ENCODE peak calls at places on chromosomes 4 and X, in eight cellular contexts. One of them, this sample, is unnamed.

GRCh38 chr4:39732728-39733127 is 34.8 kb downstream of the UBE2K start:
- DNase-seq in A673: peak; percentile 57
- DNase-seq in fibroblast of mammary gland: peak; percentile 89
- DNase-seq in lower leg skin: no peak
- DNase-seq in Peyer's patch: no peak
- DNase-seq in vagina: no peak
- DNase-seq in upper lobe of right lung: no peak
- DNase-seq in psoas muscle: no peak
- DNase-seq in this sample: peak; percentile 79

GRCh38 chr4:17957689-17958088 is 63.9 kb downstream of the LCORL start:
- DNase-seq in lower leg skin: no peak
- DNase-seq in Peyer's patch: no peak
- DNase-seq in A673: no peak
- DNase-seq in upper lobe of right lung: no peak
- DNase-seq in vagina: no peak
- DNase-seq in psoas muscle: no peak
- DNase-seq in fibroblast of mammary gland: peak; percentile 41
- DNase-seq in this sample: no peak

GRCh38 chr4:24516926-24517325 is 67.4 kb downstream of the DHX15 start:
- DNase-seq in lower leg skin: no peak
- DNase-seq in psoas muscle: no peak
- DNase-seq in A673: no peak
- DNase-seq in fibroblast of mammary gland: no peak
- DNase-seq in vagina: no peak
- DNase-seq in upper lobe of right lung: no peak
- DNase-seq in Peyer's patch: no peak
- DNase-seq in this sample: no peak

GRCh38 chr4:89352541-89352940 is 44.9 kb upstream of the GPRIN3 start:
- DNase-seq in vagina: no peak
- DNase-seq in lower leg skin: no peak
- DNase-seq in upper lobe of right lung: no peak
- DNase-seq in fibroblast of mammary gland: no peak
- DNase-seq in A673: no peak
- DNase-seq in Peyer's patch: no peak
- DNase-seq in psoas muscle: no peak
- DNase-seq in this sample: no peak

GRCh38 chr4:84319124-84319523 is 180.0 kb downstream of the NKX6-1 start:
- DNase-seq in upper lobe of right lung: peak; percentile 71
- DNase-seq in fibroblast of mammary gland: peak; percentile 66
- DNase-seq in Peyer's patch: no peak
- DNase-seq in vagina: no peak
- DNase-seq in A673: peak; percentile 4
- DNase-seq in psoas muscle: peak; percentile 58
- DNase-seq in lower leg skin: no peak
- DNase-seq in this sample: peak; percentile 43

GRCh38 chr4:81504685-81505598 is 33.2 kb upstream of the RASGEF1B start:
- DNase-seq in psoas muscle: peak; percentile 64
- DNase-seq in upper lobe of right lung: peak; percentile 84
- DNase-seq in Peyer's patch: no peak
- DNase-seq in lower leg skin: peak; percentile 86
- DNase-seq in vagina: no peak
- DNase-seq in fibroblast of mammary gland: peak; percentile 5
- DNase-seq in A673: no peak
- DNase-seq in this sample: no peak

GRCh38 chrX:120736989-120737388 is 107.1 kb upstream of the C1GALT1C1 start:
- DNase-seq in psoas muscle: no peak
- DNase-seq in Peyer's patch: no peak
- DNase-seq in upper lobe of right lung: no peak
- DNase-seq in vagina: no peak
- DNase-seq in fibroblast of mammary gland: peak; percentile 77
- DNase-seq in A673: no peak
- DNase-seq in lower leg skin: no peak
- DNase-seq in this sample: no peak

GRCh38 chrX:134566506-134566905 is 91.8 kb downstream of the PLAC1 start:
- DNase-seq in fibroblast of mammary gland: no peak
- DNase-seq in psoas muscle: no peak
- DNase-seq in lower leg skin: no peak
- DNase-seq in A673: no peak
- DNase-seq in upper lobe of right lung: no peak
- DNase-seq in Peyer's patch: no peak
- DNase-seq in vagina: no peak
- DNase-seq in this sample: no peak

GRCh38 chrX:118666521-118666920 is 60.9 kb upstream of the IL13RA1 start:
- DNase-seq in vagina: no peak
- DNase-seq in Peyer's patch: no peak
- DNase-seq in fibroblast of mammary gland: peak; percentile 11
- DNase-seq in psoas muscle: no peak
- DNase-seq in upper lobe of right lung: no peak
- DNase-seq in lower leg skin: no peak
- DNase-seq in A673: no peak
- DNase-seq in this sample: no peak

GRCh38 chrX:99078301-99078700 is 1331.8 kb downstream of the PCDH19 start:
- DNase-seq in A673: no peak
- DNase-seq in Peyer's patch: no peak
- DNase-seq in psoas muscle: peak; percentile 9
- DNase-seq in vagina: no peak
- DNase-seq in fibroblast of mammary gland: peak; percentile 16
- DNase-seq in lower leg skin: no peak
- DNase-seq in upper lobe of right lung: no peak
- DNase-seq in this sample: no peak

GRCh38 chrX:132795211-132795610 is 163.2 kb downstream of the HS6ST2 start:
- DNase-seq in upper lobe of right lung: no peak
- DNase-seq in vagina: no peak
- DNase-seq in Peyer's patch: no peak
- DNase-seq in A673: no peak
- DNase-seq in psoas muscle: no peak
- DNase-seq in fibroblast of mammary gland: no peak
- DNase-seq in lower leg skin: no peak
- DNase-seq in this sample: no peak

GRCh38 chrX:120426599-120426998 is 42.5 kb downstream of the LAMP2 start:
- DNase-seq in Peyer's patch: no peak
- DNase-seq in vagina: no peak
- DNase-seq in upper lobe of right lung: no peak
- DNase-seq in psoas muscle: no peak
- DNase-seq in lower leg skin: no peak
- DNase-seq in A673: no peak
- DNase-seq in fibroblast of mammary gland: peak; percentile 1
- DNase-seq in this sample: peak; percentile 15

GRCh38 chr4:1137850-1138249 is 24.5 kb upstream of the RNF212 start:
- DNase-seq in fibroblast of mammary gland: peak; percentile 21
- DNase-seq in psoas muscle: no peak
- DNase-seq in vagina: no peak
- DNase-seq in lower leg skin: no peak
- DNase-seq in A673: no peak
- DNase-seq in upper lobe of right lung: no peak
- DNase-seq in Peyer's patch: no peak
- DNase-seq in this sample: no peak

GRCh38 chr4:65845169-65845568 is 174.9 kb upstream of the EPHA5 start:
- DNase-seq in Peyer's patch: no peak
- DNase-seq in A673: no peak
- DNase-seq in vagina: no peak
- DNase-seq in fibroblast of mammary gland: no peak
- DNase-seq in lower leg skin: no peak
- DNase-seq in upper lobe of right lung: no peak
- DNase-seq in psoas muscle: no peak
- DNase-seq in this sample: no peak

DNA sequence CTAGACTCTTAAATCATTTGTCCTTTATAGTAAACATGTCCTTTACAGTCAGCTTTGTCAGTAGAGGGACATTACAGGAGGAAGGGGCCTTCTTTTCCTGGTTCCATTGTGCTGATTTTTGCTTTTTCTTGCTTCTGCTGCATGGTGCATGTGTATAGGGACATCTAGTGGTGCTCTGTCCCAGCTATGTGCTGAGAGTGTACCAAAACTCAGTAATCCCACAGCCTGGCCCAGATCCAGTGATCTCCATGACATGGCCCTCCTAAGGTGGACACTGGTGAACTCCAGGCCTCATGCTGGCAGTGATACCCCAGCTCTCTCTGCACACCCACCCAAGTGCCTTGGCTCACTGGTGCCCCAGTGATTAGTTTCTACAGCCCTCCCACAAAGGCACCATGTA is 45.2 kb downstream of the MAGEB17 start:
- DNase-seq in upper lobe of right lung: no peak
- DNase-seq in A673: peak; percentile 57
- DNase-seq in lower leg skin: no peak
- DNase-seq in Peyer's patch: no peak
- DNase-seq in psoas muscle: no peak
- DNase-seq in fibroblast of mammary gland: peak; percentile 35
- DNase-seq in vagina: no peak
- DNase-seq in this sample: no peak
- H3K4me3 ChIP-seq in upper lobe of right lung: no peak overlapping the region
- H3K4me3 ChIP-seq in A673: no peak overlapping the region
- H3K4me3 ChIP-seq in lower leg skin: no peak overlapping the region
- H3K4me3 ChIP-seq in Peyer's patch: no peak overlapping the region
- H3K4me3 ChIP-seq in psoas muscle: no peak overlapping the region
- H3K4me3 ChIP-seq in fibroblast of mammary gland: no peak overlapping the region
- H3K4me3 ChIP-seq in vagina: no peak overlapping the region
- H3K4me3 ChIP-seq in this sample: no peak overlapping the region

DNA sequence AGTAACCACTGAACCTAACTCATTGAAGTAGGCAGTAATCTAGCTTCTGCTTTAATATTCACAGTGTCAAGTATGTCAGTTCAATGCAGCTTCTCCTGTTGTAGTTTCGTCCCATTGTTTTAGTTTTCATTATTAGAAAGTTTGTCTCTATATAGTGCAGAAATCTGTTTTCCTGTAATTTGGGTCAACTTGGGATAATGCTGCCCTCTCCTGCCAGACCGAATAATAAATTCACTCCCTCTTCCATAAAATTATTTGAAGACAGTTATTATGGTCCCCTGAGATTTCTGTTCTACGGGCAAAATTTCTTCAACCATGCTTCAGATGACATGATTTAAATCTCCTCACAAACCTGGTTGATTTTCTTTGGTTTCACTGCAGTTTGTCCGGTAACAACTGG is 4.6 kb upstream of the LUZP4 start:
- DNase-seq in A673: no peak
- DNase-seq in upper lobe of right lung: no peak
- DNase-seq in Peyer's patch: no peak
- DNase-seq in vagina: no peak
- DNase-seq in psoas muscle: no peak
- DNase-seq in lower leg skin: no peak
- DNase-seq in fibroblast of mammary gland: peak; percentile 1
- DNase-seq in this sample: no peak
- TF ChIP-seq CTCF in A673: no peak
- TF ChIP-seq CTCF in upper lobe of right lung: peak; percentile 8
- TF ChIP-seq CTCF in Peyer's patch: no peak
- TF ChIP-seq CTCF in vagina: no peak
- TF ChIP-seq CTCF in psoas muscle: no peak
- TF ChIP-seq CTCF in lower leg skin: no peak
- TF ChIP-seq CTCF in fibroblast of mammary gland: no peak
- TF ChIP-seq CTCF in this sample: peak; percentile 15

GRCh38 chrX:40733691-40734090 is 1.7 kb downstream of the MED14 start:
- DNase-seq in Peyer's patch: no peak
- DNase-seq in fibroblast of mammary gland: no peak
- DNase-seq in upper lobe of right lung: no peak
- DNase-seq in psoas muscle: no peak
- DNase-seq in A673: no peak
- DNase-seq in lower leg skin: no peak
- DNase-seq in vagina: no peak
- DNase-seq in this sample: peak; percentile 53

GRCh38 chrX:40734956-40735317 is 405 bp downstream of the MED14 start:
- DNase-seq in upper lobe of right lung: peak; percentile 67
- DNase-seq in vagina: no peak
- DNase-seq in A673: peak; percentile 36
- DNase-seq in Peyer's patch: no peak
- DNase-seq in psoas muscle: no peak
- DNase-seq in fibroblast of mammary gland: no peak
- DNase-seq in lower leg skin: no peak
- DNase-seq in this sample: peak; percentile 3

GRCh38 chrX:40727599-40728252 is 7.6 kb downstream of the MED14 start:
- DNase-seq in lower leg skin: no peak
- DNase-seq in A673: no peak
- DNase-seq in fibroblast of mammary gland: peak; percentile 33
- DNase-seq in vagina: no peak
- DNase-seq in psoas muscle: no peak
- DNase-seq in upper lobe of right lung: no peak
- DNase-seq in Peyer's patch: no peak
- DNase-seq in this sample: peak; percentile 23

GRCh38 chrX:40727093-40727492 is 8.2 kb downstream of the MED14 start:
- DNase-seq in upper lobe of right lung: no peak
- DNase-seq in A673: no peak
- DNase-seq in psoas muscle: no peak
- DNase-seq in Peyer's patch: no peak
- DNase-seq in vagina: no peak
- DNase-seq in fibroblast of mammary gland: no peak
- DNase-seq in lower leg skin: no peak
- DNase-seq in this sample: no peak

DNA sequence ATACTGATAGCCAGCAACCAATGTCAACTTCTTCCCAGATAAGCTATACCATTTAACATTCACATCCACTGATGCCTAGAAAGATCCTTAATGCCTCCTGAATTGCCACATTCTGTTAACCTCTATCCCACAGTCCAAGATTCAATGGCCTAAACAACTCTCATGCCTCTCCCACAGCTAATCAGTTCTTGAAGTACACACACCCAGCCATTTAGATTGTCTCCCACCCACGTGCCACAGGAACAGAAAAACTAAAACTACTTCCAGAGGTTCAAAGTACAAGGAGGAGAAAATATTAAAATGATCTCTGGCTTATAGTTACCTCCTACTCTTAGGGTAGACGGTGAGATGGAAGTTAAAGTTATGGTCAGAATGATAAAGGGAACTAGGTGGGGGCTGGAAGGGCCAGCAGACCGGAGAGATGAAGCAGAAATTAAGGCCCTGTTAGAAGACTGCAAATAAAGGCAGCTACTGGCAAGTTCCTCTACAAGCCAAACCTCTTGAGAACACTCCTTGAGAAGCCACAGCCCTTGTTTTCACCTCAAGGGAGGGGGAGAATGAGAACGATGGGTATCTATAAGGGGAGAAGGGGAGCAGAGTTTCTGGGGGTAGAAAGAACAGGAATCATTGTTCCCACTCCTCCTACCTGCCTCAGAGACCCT is 5.3 kb downstream of the MED14 start:
- DNase-seq in A673: no peak
- DNase-seq in vagina: no peak
- DNase-seq in upper lobe of right lung: no peak
- DNase-seq in Peyer's patch: no peak
- DNase-seq in fibroblast of mammary gland: no peak
- DNase-seq in lower leg skin: no peak
- DNase-seq in psoas muscle: no peak
- DNase-seq in this sample: no peak
- H3K4me3 ChIP-seq in A673: no peak overlapping the region
- H3K4me3 ChIP-seq in vagina: no peak overlapping the region
- H3K4me3 ChIP-seq in upper lobe of right lung: no peak overlapping the region
- H3K4me3 ChIP-seq in Peyer's patch: peak overlapping the region; percentile 4
- H3K4me3 ChIP-seq in fibroblast of mammary gland: no peak overlapping the region
- H3K4me3 ChIP-seq in lower leg skin: no peak overlapping the region
- H3K4me3 ChIP-seq in psoas muscle: no peak overlapping the region
- H3K4me3 ChIP-seq in this sample: no peak overlapping the region

DNA sequence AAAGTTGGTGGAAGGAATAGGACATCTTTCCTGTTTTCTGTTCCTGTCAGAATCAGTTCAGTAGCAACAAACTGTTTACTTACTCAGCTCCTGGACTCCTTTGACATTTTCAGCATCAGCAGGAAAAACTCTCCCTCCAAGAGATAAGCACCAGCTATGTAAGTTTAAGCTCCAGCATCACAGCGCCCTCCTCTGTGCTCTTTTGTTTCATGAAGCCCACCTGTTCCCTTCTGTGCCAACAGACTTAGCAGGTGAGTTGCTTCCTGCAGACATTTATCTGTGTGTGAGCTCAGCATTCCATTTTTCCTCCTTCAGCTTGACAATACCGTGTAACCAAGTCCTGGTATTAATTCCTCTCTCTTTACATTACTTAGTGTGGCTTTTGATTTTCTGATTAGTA is 644.1 kb upstream of the AGA start:
- DNase-seq in A673: no peak
- DNase-seq in lower leg skin: no peak
- DNase-seq in Peyer's patch: no peak
- DNase-seq in vagina: no peak
- DNase-seq in psoas muscle: no peak
- DNase-seq in upper lobe of right lung: no peak
- DNase-seq in fibroblast of mammary gland: no peak
- DNase-seq in this sample: no peak
- TF ChIP-seq CTCF in A673: no peak
- TF ChIP-seq CTCF in lower leg skin: no peak
- TF ChIP-seq CTCF in Peyer's patch: no peak
- TF ChIP-seq CTCF in vagina: no peak
- TF ChIP-seq CTCF in psoas muscle: no peak
- TF ChIP-seq CTCF in upper lobe of right lung: no peak
- TF ChIP-seq CTCF in fibroblast of mammary gland: no peak
- TF ChIP-seq CTCF in this sample: no peak

This sample was measured in AG10803.